ENCODE peak calls at places on chromosomes 12 and 14, in four cellular contexts. N, E, G and V are unnamed samples.

GRCh38 chr14:54001189-54001878 is 44.7 kb upstream of the BMP4 start:
- DNase-seq in N (peak), E (no peak), G (no peak), V (peak)

GRCh38 chr12:116592116-116592637 is 33.0 kb downstream of the MAP1LC3B2 start:
- DNase-seq in N (no peak), G (no peak), E (no peak), V (no peak)

GRCh38 chr14:90715993-90716392 is 100.2 kb downstream of the TTC7B start:
- DNase-seq in E (no peak), N (no peak), G (no peak), V (no peak)

GRCh38 chr12:120970310-120970709 is 8.0 kb upstream of the HNF1A start:
- DNase-seq in N (no peak), G (no peak), E (no peak), V (no peak)

GRCh38 chr14:37150414-37150813 is 22.0 kb downstream of the SLC25A21 start:
- DNase-seq in N (peak), G (peak), E (no peak), V (no peak)

GRCh38 chr12:132275110-132275531 is 54.3 kb downstream of the GALNT9 start:
- DNase-seq in E (no peak), N (peak), G (peak), V (peak)

GRCh38 chr12:79422060-79422812 is 268.5 kb downstream of the PAWR start:
- DNase-seq in E (no peak), N (peak), G (no peak), V (no peak)

GRCh38 chr12:100758083-100758482 is 36.5 kb upstream of the ANO4 start:
- DNase-seq in E (no peak), N (no peak), G (no peak), V (no peak)

GRCh38 chr12:75994069-75994740 is 37.4 kb downstream of the PHLDA1 start:
- DNase-seq in G (no peak), E (no peak), N (no peak), V (no peak)

GRCh38 chr14:33551963-33552362 is 398.9 kb downstream of the EGLN3 start:
- DNase-seq in N (no peak), G (no peak), E (no peak), V (no peak)

GRCh38 chr12:76627346-76628135 is 68.0 kb upstream of the OSBPL8 start:
- DNase-seq in E (no peak), N (no peak), G (no peak), V (no peak)

GRCh38 chr12:111398530-111398929 is 7.2 kb upstream of the SH2B3 start:
- DNase-seq in G (peak), N (no peak), E (no peak), V (no peak)

GRCh38 chr14:97848351-97848980 is 1051.3 kb downstream of the VRK1 start:
- DNase-seq in G (no peak), E (no peak), N (no peak), V (no peak)

GRCh38 chr12:53098982-53099651 is 1.6 kb downstream of the IGFBP6 start:
- DNase-seq in E (no peak), G (peak), N (peak), V (peak)

GRCh38 chr12:53096761-53097160 is 706 bp upstream of the IGFBP6 start:
- DNase-seq in E (no peak), N (no peak), G (no peak), V (no peak)

GRCh38 chr12:53097207-53097563 is 282 bp upstream of the IGFBP6 start:
- DNase-seq in G (no peak), N (no peak), E (no peak), V (peak)

GRCh38 chr12:53097564-53098353 is at the start of gene IGFBP6:
- DNase-seq in G (peak), N (no peak), E (no peak), V (peak)

DNA sequence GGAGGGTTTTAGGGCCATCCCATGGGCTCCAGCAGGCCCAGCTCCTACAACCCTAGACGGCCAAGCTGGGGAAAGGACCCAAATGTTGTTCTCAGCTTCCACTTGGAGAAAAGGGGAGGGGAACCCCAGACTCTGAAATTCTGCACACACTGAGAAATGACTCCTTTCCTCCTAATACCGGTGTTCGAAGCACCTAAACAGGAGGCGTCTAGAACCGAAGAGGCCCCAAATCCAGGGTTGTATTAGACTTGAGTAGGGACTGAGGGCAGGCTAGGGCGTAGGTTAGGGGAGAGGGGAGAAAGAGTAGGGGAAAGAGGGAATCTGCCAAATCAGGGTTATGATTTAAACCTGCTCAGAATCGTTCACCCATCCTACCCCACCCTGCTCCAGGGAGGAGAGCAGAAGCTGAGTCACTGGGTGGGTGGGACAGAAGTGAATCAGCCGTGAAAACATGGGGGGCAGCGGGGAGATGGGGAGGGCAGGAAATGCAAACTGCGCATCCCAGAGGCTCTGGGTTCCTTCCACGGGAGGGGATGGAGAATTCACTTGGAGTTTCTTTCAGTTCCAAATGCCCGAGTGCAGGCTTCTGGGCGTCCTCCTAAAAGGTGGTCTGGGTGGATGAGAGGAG is 1.0 kb downstream of the IGFBP6 start:
- DNase-seq in N (no peak), E (no peak), G (peak), V (no peak)
- TF ChIP-seq NR2C2 in N (no peak), E (no peak), G (no peak), V (no peak)

DNA sequence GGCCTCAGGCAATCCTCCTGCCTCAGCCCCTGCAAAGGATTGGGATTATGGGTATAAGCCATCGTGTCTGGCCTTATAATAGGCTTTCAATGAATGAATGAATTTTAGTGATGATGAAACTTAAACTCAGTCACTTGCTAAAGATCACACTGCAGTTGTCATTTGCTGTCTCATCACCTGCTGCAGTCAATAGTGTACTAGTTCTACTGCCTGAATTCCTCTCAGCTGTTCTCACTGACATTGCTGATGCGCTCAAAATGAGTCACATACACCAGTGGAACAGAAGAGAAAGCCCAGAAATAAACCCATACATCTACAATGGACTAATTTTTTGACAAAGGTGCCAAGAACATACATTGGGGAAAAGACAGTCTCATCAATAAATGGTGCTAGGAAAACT is 5.6 kb upstream of the SYNJ2BP start:
- DNase-seq in E (no peak), N (no peak), G (no peak), V (no peak)
- TF ChIP-seq ESRRA in E (no peak), N (no peak), G (no peak), V (no peak)

DNA sequence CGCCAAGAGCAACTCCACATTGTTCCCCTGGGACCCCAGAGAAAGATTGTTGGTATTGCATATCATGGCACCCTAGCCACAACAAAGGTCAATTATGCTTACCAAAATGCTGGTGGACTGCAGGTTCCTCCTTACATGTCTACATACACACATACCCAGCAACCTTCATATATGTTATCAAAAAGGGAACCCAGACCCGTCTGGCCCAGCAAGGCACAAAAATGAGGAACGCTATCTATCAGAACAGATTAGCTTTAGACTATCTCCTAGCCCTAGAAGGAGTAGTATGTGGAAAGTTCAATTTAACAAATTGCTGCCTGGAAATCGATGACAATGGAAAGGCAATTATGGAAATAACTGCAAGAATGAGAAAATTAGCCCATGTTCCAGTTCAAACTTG is 61.5 kb downstream of the DHRS2 start:
- DNase-seq in E (no peak), N (no peak), G (no peak), V (no peak)
- TF ChIP-seq NR2C2 in E (no peak), N (no peak), G (no peak), V (no peak)

GRCh38 chr12:29778531-29778930 is 5.2 kb downstream of the TMTC1 start:
- DNase-seq in N (no peak), E (no peak), G (no peak), V (no peak)

GRCh38 chr12:29781705-29782266 is 2.0 kb downstream of the TMTC1 start:
- DNase-seq in E (no peak), G (no peak), N (no peak), V (no peak)

GRCh38 chr12:29782285-29782820 is 1.4 kb downstream of the TMTC1 start:
- DNase-seq in N (no peak), E (no peak), G (no peak), V (no peak)

GRCh38 chr12:29781176-29781575 is 2.6 kb downstream of the TMTC1 start:
- DNase-seq in E (no peak), N (no peak), G (no peak), V (no peak)

GRCh38 chr12:29780084-29780483 is 3.7 kb downstream of the TMTC1 start:
- DNase-seq in G (no peak), N (no peak), E (no peak), V (no peak)
- TF ChIP-seq ESRRA in G (no peak), N (no peak), E (no peak), V (no peak)

GRCh38 chr14:86779416-86779815 is 1213.6 kb downstream of the GALC start:
- DNase-seq in E (no peak), G (no peak), N (no peak), V (no peak)
- TF ChIP-seq NR2C2 in E (no peak), G (no peak), N (no peak), V (no peak)

GRCh38 chr12:124767075-124767821 is 96.4 kb downstream of the SCARB1 start:
- DNase-seq in G (peak), E (peak), N (peak), V (peak)

GRCh38 chr12:124769881-124770512 is 93.7 kb downstream of the SCARB1 start:
- DNase-seq in E (no peak), N (no peak), G (no peak), V (no peak)

GRCh38 chr12:124768462-124769165 is 95.0 kb downstream of the SCARB1 start:
- DNase-seq in E (no peak), G (no peak), N (no peak), V (no peak)

GRCh38 chr12:124770725-124771124 is 92.9 kb downstream of the SCARB1 start:
- DNase-seq in E (no peak), G (no peak), N (no peak), V (no peak)

DNA sequence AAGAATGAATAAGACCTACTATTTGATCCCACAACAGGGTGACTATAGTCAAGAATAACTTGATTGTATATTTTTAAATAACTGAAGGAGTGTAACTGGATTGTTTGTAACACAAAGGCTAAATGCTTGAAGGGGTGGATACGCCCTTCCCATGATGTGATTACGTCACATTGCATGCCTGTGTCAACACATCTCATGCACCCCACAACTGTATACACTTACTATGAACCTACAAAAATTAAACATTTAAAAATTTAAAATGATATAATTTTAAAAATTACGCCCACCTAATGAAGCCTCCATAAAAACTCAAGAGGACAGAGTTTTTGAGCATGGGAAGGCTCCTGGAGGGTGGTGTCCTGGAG is 94.5 kb downstream of the SCARB1 start:
- DNase-seq in N (no peak), E (no peak), G (no peak), V (no peak)
- TF ChIP-seq ESRRA in N (no peak), E (no peak), G (no peak), V (no peak)